ENCODE peak calls at places on chromosomes 4 and X, in four cellular contexts. P is EH, S is iris pigment epithelial cell, M is BE2C. Q is an unnamed sample.

GRCh38 chr4:10033191-10033881 is 12.0 kb upstream of the SLC2A9 start:
- DNase-seq in P (peak; percentile 89), M (no peak), S (peak; percentile 90), Q (no peak)

GRCh38 chrX:120677017-120677652 is 47.3 kb upstream of the C1GALT1C1 start:
- DNase-seq in M (no peak), S (peak; percentile 44), P (no peak), Q (no peak)

GRCh38 chr4:87912164-87913004 is 63.1 kb upstream of the SPP1 start:
- DNase-seq in P (no peak), S (no peak), M (no peak), Q (no peak)

GRCh38 chrX:14356401-14356800 is 172.9 kb upstream of the GLRA2 start:
- DNase-seq in M (no peak), S (peak; percentile 22), P (peak; percentile 84), Q (no peak)

GRCh38 chrX:133171962-133172708 is 46.0 kb downstream of the TFDP3 start:
- DNase-seq in S (peak; percentile 34), P (no peak), M (no peak), Q (no peak)

GRCh38 chr4:39658756-39659155 is 20.1 kb upstream of the SMIM14 start:
- DNase-seq in P (no peak), M (no peak), S (peak; percentile 17), Q (no peak)

GRCh38 chr4:102543030-102543505 is 41.9 kb downstream of the NFKB1 start:
- DNase-seq in P (no peak), M (no peak), S (no peak), Q (no peak)

GRCh38 chr4:104906274-104906673 is 240.4 kb upstream of the TET2 start:
- DNase-seq in S (no peak), M (no peak), P (no peak), Q (no peak)